ENCODE peak calls at places on chromosomes 13 and 19, in seven cellular contexts. N is type B pancreatic cell, R is GM12865, U is HFFc6, Y is SK-N-SH, M is lower lobe of right lung, W is psoas muscle. A is an unnamed sample.

GRCh38 chr13:64958106-64958505 is 2272.0 kb downstream of the PCDH9 start:
- DNase-seq in N (no peak), R (no peak), U (no peak), Y (no peak), M (no peak), W (no peak), A (no peak)

GRCh38 chr13:112974125-112974524 is 5.1 kb downstream of the MCF2L start:
- DNase-seq in N (no peak), R (no peak), U (no peak), Y (no peak), M (peak), W (no peak), A (no peak)

GRCh38 chr13:95956589-95957148 is 96.5 kb downstream of the UGGT2 start:
- DNase-seq in N (no peak), R (peak), U (no peak), Y (no peak), M (no peak), W (no peak), A (no peak)

GRCh38 chr19:42497492-42498226 is 30.6 kb downstream of the CEACAM1 start:
- DNase-seq in N (no peak), R (peak), U (no peak), Y (no peak), M (no peak), W (no peak), A (peak)

GRCh38 chr19:35793381-35794165 is 18.2 kb downstream of the ARHGAP33 start:
- DNase-seq in N (no peak), R (no peak), U (no peak), Y (no peak), M (no peak), W (no peak), A (no peak)

GRCh38 chr19:17312481-17313113 is 3.2 kb downstream of the DDA1 start:
- DNase-seq in N (no peak), R (no peak), U (no peak), Y (no peak), M (no peak), W (no peak), A (no peak)

GRCh38 chr19:58562126-58563033 is 4.0 kb upstream of the UBE2M start:
- DNase-seq in N (no peak), R (peak), U (no peak), Y (peak), M (peak), W (peak), A (peak)

GRCh38 chr13:62583466-62583865 is 1167.8 kb upstream of the PCDH20 start:
- DNase-seq in N (no peak), R (no peak), U (no peak), Y (no peak), M (no peak), W (no peak), A (no peak)

GRCh38 chr13:43156916-43157315 is 133.5 kb downstream of the DNAJC15 start:
- DNase-seq in N (no peak), R (no peak), U (no peak), Y (no peak), M (no peak), W (no peak), A (no peak)

GRCh38 chr13:109336730-109337129 is 449.7 kb downstream of the IRS2 start:
- DNase-seq in N (no peak), R (no peak), U (peak), Y (no peak), M (no peak), W (no peak), A (no peak)

GRCh38 chr13:90594694-90595093 is 752.8 kb upstream of the MIR17HG start:
- DNase-seq in N (no peak), R (no peak), U (peak), Y (no peak), M (no peak), W (no peak), A (no peak)

GRCh38 chr19:24062222-24062621 is 24.8 kb upstream of the ZNF254 start:
- DNase-seq in N (no peak), R (peak), U (no peak), Y (no peak), M (no peak), W (no peak), A (no peak)

GRCh38 chr19:46692918-46693722 is 23.8 kb downstream of the PRKD2 start:
- DNase-seq in N (no peak), R (no peak), U (peak), Y (peak), M (no peak), W (no peak), A (peak)

GRCh38 chr13:32938907-32939306 is 77.3 kb upstream of the KL start:
- DNase-seq in N (no peak), R (no peak), U (peak), Y (no peak), M (no peak), W (no peak), A (no peak)

GRCh38 chr19:41707871-41708371 is 505 bp upstream of the CEACAM5 start:
- DNase-seq in N (peak), R (no peak), U (no peak), Y (no peak), M (no peak), W (no peak), A (no peak)

GRCh38 chr13:99339736-99340392 is 32.7 kb upstream of the GPR183 start:
- DNase-seq in N (no peak), R (no peak), U (peak), Y (no peak), M (no peak), W (no peak), A (no peak)

GRCh38 chr13:30734434-30734833 is 909 bp upstream of the ALOX5AP start:
- DNase-seq in N (no peak), R (no peak), U (peak), Y (no peak), M (no peak), W (no peak), A (no peak)

GRCh38 chr19:29844891-29845575 is 33.2 kb downstream of the CCNE1 start:
- DNase-seq in N (peak), R (peak), U (peak), Y (no peak), M (peak), W (peak), A (peak)
- TF ChIP-seq CTCF in N (peak), R (no peak), U (no peak), Y (peak), M (no peak), W (no peak), A (peak)

GRCh38 chr13:53336441-53337160 is 308.0 kb downstream of the OLFM4 start:
- DNase-seq in N (no peak), R (no peak), U (no peak), Y (no peak), M (no peak), W (no peak), A (no peak)
- TF ChIP-seq CTCF in N (no peak), R (no peak), U (no peak), Y (no peak), M (no peak), W (no peak), A (no peak)

DNA sequence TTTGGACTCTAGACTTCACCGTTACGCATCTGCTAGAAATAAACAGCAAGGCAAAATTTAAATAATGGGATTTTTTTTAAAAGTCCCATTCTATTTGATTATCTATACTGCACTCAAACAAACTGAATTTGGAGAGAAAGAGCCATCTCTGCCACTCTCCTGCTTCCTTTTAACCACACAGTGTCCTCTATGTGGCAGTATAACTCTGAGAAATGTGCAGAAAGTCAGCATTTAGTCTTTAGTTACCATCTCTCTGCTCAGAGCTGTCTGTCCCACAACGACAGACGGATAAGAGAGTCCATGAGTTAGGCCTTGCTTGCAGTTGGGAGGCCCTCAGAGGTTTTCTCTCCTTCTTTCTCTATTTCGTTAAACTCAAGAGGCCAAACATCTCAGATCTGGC is 21.2 kb downstream of the CCNA1 start:
- DNase-seq in N (no peak), R (no peak), U (no peak), Y (no peak), M (no peak), W (no peak), A (no peak)
- TF ChIP-seq CTCF in N (peak), R (no peak), U (peak), Y (peak), M (peak), W (peak), A (no peak)

DNA sequence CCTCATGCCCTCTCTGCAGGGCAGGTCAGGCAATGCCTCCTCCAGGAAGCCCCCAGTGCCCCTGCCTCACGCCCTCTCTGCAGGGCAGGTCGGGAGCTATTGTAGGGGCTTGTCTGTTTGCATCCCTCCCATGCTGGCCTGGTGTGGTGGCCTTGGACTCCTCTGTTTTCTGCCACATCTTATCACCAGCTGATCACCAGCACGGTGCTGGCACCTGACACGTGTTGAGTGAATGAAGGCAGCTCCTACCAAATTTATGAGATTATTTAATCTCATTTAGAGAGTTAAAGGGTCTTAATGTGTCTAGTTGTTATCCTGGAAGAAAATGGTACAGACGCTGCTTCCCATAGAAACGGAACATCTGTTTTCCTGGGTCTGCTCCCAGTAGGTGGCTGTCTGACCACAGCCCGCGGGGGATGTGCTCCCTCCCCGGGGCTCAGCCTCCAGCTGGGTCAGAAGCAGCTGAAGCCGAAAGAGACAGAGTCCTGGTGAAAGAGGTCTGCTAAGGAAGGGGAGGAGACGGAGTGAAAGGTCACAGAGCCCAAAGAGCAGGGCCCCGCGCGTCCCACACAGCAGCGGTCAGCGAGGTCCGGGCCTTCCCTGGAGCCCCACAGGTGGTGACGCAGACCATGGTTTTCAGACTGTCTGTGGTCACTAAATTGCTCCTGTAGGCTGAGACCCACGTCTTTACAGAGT is 51.7 kb upstream of the C13orf46 start:
- DNase-seq in N (no peak), R (no peak), U (no peak), Y (peak), M (no peak), W (peak), A (no peak)
- TF ChIP-seq CTCF in N (no peak), R (no peak), U (no peak), Y (no peak), M (no peak), W (no peak), A (no peak)

GRCh38 chr13:25977671-25978070 is 74.1 kb downstream of the SHISA2 start:
- DNase-seq in N (no peak), R (no peak), U (no peak), Y (no peak), M (no peak), W (no peak), A (no peak)

GRCh38 chr13:25981060-25981459 is 70.8 kb downstream of the SHISA2 start:
- DNase-seq in N (no peak), R (no peak), U (no peak), Y (no peak), M (no peak), W (no peak), A (no peak)

GRCh38 chr13:25978961-25979360 is 72.9 kb downstream of the SHISA2 start:
- DNase-seq in N (no peak), R (no peak), U (no peak), Y (no peak), M (no peak), W (no peak), A (no peak)

GRCh38 chr13:25982908-25983307 is 68.9 kb downstream of the SHISA2 start:
- DNase-seq in N (no peak), R (no peak), U (no peak), Y (no peak), M (no peak), W (no peak), A (no peak)

DNA sequence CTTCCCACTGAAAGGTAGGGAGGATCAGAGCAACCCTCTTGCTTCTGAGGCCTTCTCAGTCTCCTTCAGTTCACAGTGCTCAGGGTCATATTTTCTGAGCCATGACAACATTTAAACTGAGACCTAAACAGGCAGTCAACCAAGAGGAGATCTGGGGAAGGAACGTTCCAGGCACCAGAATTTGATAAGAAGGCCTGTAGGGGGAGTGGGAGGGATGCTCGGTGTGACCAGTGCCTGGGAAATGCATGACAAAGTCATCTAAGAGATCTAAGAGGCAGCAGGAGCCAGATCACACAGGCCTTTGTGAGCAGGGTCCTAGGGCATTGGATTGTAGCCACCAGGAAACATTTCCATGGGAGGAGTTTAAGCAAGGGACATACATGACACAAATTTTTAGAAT is 71.6 kb downstream of the SHISA2 start:
- DNase-seq in N (no peak), R (no peak), U (peak), Y (peak), M (no peak), W (no peak), A (no peak)
- TF ChIP-seq CTCF in N (peak), R (peak), U (peak), Y (no peak), M (no peak), W (peak), A (no peak)

GRCh38 chr19:7868326-7868670 is 5.9 kb downstream of the PRR36 start:
- DNase-seq in N (no peak), R (no peak), U (no peak), Y (no peak), M (no peak), W (no peak), A (no peak)

GRCh38 chr19:7869910-7870511 is 4.2 kb downstream of the PRR36 start:
- DNase-seq in N (no peak), R (peak), U (no peak), Y (peak), M (peak), W (peak), A (peak)

GRCh38 chr19:7868671-7869452 is 5.3 kb downstream of the PRR36 start:
- DNase-seq in N (no peak), R (peak), U (peak), Y (peak), M (peak), W (peak), A (peak)

GRCh38 chr19:7870571-7871279 is 3.5 kb downstream of the PRR36 start:
- DNase-seq in N (peak), R (peak), U (peak), Y (peak), M (no peak), W (peak), A (peak)

DNA sequence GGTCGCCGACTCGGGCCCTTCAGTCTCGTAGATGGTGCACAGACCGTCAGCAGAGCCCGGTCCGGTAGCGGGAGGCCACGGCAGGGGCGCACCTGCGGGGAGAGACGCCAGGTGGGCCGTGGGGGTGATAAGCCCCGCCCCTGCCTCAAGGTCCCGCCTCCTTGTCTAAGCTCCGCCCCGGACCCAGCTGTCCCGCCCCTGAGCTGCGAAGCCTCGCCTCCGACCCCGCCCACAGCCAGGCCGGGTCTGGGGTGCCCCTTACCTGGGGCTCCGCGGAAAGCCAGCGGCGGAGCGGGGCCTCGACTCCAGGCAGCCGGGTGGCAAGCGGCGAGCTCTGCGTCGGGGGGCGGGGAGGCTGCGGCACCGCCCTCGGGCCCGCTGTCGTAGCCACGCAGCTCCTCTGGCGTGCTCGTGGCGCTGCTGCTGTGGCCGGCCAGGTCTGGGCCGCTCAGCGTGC is 4.7 kb downstream of the PRR36 start:
- DNase-seq in N (no peak), R (peak), U (no peak), Y (peak), M (peak), W (peak), A (peak)
- TF ChIP-seq CTCF in N (peak), R (no peak), U (peak), Y (no peak), M (no peak), W (no peak), A (no peak)

GRCh38 chr19:52366414-52366824 is 3.3 kb upstream of the ZNF880 start:
- DNase-seq in N (no peak), R (no peak), U (no peak), Y (no peak), M (no peak), W (no peak), A (no peak)

GRCh38 chr19:52370341-52370710 is 603 bp downstream of the ZNF880 start:
- DNase-seq in N (no peak), R (no peak), U (no peak), Y (no peak), M (no peak), W (no peak), A (no peak)

GRCh38 chr19:52369463-52370340 is at the start of gene ZNF880:
- DNase-seq in N (no peak), R (peak), U (peak), Y (peak), M (peak), W (peak), A (peak)
- TF ChIP-seq CTCF in N (no peak), R (no peak), U (no peak), Y (peak), M (no peak), W (peak), A (no peak)